ENCODE peak calls at places on chromosome 1, in four cellular contexts. N is heart right ventricle; S is PC-3; U is CD8-positive, alpha-beta T cell. B is an unnamed sample.

GRCh38 chr1:183191833-183192232 is 5.8 kb downstream of the LAMC2 start:
- DNase-seq in S (peak; percentile 36), U (no peak), N (no peak), B (peak; percentile 88)

GRCh38 chr1:75034376-75034775 is 99.8 kb upstream of the LHX8 start:
- DNase-seq in N (no peak), S (no peak), U (no peak), B (peak; percentile 1)

GRCh38 chr1:95041491-95042165 is 31.1 kb downstream of the ALG14 start:
- DNase-seq in S (peak; percentile 81), N (no peak), U (no peak), B (peak; percentile 85)

GRCh38 chr1:109790735-109791494 is 27.2 kb upstream of the EPS8L3 start:
- DNase-seq in U (peak; percentile 55), N (peak; percentile 63), S (no peak), B (no peak)

GRCh38 chr1:100183370-100183769 is 5.3 kb upstream of the LRRC39 start:
- DNase-seq in U (no peak), S (no peak), N (no peak), B (no peak)

GRCh38 chr1:228490120-228491078 is 3.2 kb downstream of the RNF187 start:
- DNase-seq in S (peak; percentile 18), N (no peak), U (no peak), B (no peak)

GRCh38 chr1:38334930-38335592 is 288.5 kb upstream of the POU3F1 start:
- DNase-seq in S (no peak), N (no peak), U (no peak), B (no peak)

GRCh38 chr1:33319186-33319948 is 1.5 kb downstream of the A3GALT2 start:
- DNase-seq in S (no peak), U (no peak), N (no peak), B (no peak)

GRCh38 chr1:25641329-25641725 is 24.7 kb downstream of the MAN1C1 start:
- DNase-seq in N (no peak), U (no peak), S (no peak), B (no peak)

GRCh38 chr1:28811766-28812668 is at the start of gene OPRD1:
- DNase-seq in N (no peak), S (no peak), U (no peak), B (no peak)
- H3K4me3 ChIP-seq in N (no peak within 1 kb of the TSS), S (no peak within 1 kb of the TSS), U (no peak within 1 kb of the TSS), B (no peak within 1 kb of the TSS)

GRCh38 chr1:223482766-223483165 is 89.6 kb downstream of the CCDC185 start:
- DNase-seq in N (no peak), S (no peak), U (no peak), B (peak; percentile 51)

GRCh38 chr1:223489439-223489838 is 96.2 kb downstream of the CCDC185 start:
- DNase-seq in N (no peak), U (no peak), S (no peak), B (no peak)

GRCh38 chr1:223483511-223483910 is 90.3 kb downstream of the CCDC185 start:
- DNase-seq in S (no peak), U (no peak), N (no peak), B (no peak)

GRCh38 chr1:223487514-223488259 is 94.5 kb downstream of the CCDC185 start:
- DNase-seq in S (no peak), N (no peak), U (no peak), B (no peak)

DNA sequence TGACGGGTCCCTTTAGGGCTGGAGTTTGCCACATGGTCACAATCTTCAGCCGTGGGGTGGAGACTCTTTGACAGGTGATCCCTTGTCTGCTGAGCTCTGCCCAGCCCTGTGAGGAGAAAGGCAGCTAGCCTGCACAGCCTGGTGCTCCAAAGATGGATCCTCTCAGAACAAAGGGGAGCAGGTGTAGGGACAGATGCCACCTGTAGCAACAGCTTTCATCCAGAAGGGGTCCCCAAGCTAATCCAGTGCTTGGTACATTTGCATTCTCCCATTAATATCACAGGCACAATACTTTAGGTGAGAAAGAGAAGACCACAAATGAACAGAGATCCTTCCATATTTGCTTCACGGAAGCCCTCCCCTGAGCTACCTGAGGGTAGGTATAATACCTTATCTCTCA is 93.2 kb downstream of the CCDC185 start:
- DNase-seq in S (peak; percentile 20), N (no peak), U (no peak), B (no peak)
- TF ChIP-seq CTCF in S (peak; percentile 50), N (no peak), U (no peak), B (no peak)

DNA sequence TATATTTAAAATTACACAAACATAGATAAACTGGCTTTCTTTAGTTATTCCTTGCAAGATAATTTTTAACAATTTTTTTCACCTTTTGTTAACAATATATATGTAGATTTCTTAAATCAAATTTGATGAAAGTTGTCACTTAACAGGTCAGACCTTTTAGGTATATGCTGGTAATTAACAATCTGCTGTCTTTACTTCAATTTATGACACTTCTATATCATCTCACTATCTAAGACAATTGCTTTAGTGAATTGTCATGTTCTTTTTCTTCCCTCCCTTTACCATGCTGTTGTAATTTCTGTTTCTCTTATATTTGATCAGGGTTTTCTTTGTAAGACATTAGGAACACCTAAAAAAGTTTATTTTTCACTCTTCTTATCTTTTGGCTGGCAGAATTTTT is 2.0 kb downstream of the IFI16 start:
- DNase-seq in U (no peak), N (no peak), S (no peak), B (no peak)
- H3K4me3 ChIP-seq in U (peak overlapping the region; percentile 36), N (peak overlapping the region; percentile 65), S (no peak overlapping the region), B (peak overlapping the region; percentile 86)

GRCh38 chr1:10848109-10848684 is 51.8 kb upstream of the CASZ1 start:
- DNase-seq in U (no peak), S (no peak), N (no peak), B (no peak)
- TF ChIP-seq CTCF in U (no peak), S (no peak), N (no peak), B (no peak)

GRCh38 chr1:40399984-40400704 is 26.6 kb downstream of the SMAP2 start:
- DNase-seq in S (no peak), N (no peak), U (no peak), B (no peak)
- H3K4me3 ChIP-seq in S (no peak overlapping the region), N (no peak overlapping the region), U (no peak overlapping the region), B (no peak overlapping the region)

DNA sequence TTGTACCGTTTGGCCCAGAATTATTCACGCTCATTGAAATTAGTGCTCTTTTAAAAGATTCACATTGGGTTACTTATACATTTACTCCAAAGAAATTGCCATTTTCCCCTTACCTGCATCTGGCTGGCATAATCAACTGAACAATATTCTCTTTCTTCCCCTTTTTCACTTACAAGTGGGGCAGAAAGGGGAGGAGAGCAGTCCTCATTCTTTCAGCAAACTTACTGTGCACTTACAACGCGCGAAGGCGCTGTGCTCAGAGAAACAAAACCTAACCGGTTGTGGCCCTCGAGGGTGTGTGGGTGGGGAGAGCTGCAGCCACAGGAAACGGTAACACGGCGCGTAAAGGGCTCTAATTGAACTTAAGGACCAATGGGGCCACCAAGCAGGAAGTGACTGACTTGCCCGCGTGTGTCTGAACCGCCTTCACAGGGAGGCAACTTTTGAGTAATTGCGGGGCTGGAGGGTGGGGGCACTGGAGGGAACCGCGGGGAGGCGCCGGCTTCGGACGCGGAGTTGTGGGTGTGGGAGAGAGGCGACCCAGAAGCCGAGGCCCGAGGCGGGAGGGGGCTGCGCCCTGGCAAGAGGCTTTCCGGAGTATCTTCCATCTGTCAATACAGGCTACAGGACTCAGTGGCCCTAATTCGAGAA is 693 bp upstream of the PNRC2 start:
- DNase-seq in S (peak; percentile 83), U (peak; percentile 76), N (peak; percentile 73), B (peak; percentile 90)
- TF ChIP-seq CTCF in S (peak; percentile 43), U (peak; percentile 34), N (peak; percentile 29), B (peak; percentile 33)

DNA sequence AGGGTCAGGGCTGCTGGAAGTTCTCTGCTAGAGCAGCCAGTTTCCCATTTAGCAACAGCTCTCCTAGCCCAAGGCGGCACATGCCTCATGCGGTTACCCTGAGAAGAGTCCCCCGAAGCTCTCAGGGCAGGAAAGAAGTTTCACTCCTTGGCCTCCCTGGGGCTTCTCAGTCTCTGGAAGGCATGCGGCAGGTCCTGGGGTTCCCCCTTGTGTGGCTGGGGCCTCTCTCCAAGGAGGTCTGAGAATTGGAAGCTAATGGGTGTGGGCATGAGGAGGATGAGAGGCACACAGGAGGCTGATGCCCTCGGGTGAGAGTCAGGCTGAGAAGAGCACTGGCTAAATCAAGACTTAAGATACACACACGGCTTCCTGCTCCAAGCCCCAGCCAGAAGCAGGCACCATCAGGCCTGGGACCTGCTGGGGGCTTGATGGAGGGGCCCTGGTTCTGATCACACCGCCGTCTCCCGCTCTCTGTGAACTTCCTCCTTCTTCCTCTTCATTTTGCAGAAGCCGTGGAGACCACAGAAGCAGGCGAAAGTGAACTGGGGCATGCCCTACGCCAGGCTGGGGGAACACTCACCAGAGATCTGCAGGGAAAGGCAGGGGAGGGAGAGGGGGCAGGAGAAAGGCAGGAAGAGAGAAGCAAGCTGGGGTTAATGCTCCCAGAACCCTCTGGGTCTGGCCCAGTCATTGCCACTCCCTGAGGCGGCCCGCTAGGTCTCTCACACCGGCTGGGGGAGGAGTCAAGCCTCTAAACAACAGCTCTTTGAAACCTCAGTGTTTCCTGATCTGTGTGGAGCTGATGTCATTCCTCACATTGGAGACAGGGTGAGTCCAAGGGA is 15.1 kb downstream of the BLACAT1 start:
- DNase-seq in N (no peak), S (peak; percentile 90), U (peak; percentile 32), B (peak; percentile 92)
- H3K4me3 ChIP-seq in N (no peak overlapping the region), S (no peak overlapping the region), U (peak overlapping the region; percentile 53), B (no peak overlapping the region)

GRCh38 chr1:107965112-107965991 is at the start of gene VAV3:
- DNase-seq in N (peak; percentile 84), S (peak; percentile 67), U (peak; percentile 26), B (peak; percentile 61)
- TF ChIP-seq CTCF in N (no peak), S (no peak), U (peak; percentile 35), B (no peak)